ENCODE peak calls at places on chromosomes 11 and 22, in seven cellular contexts. L is A549, U is uterus, D is transverse colon, O is heart left ventricle, P is esophagus muscularis mucosa, H is GM12891. B is an unnamed sample.

GRCh38 chr22:46012881-46013281 is 35.9 kb upstream of the WNT7B start:
- DNase-seq in L (no peak), H (no peak), O (peak), D (no peak), U (no peak), P (no peak), B (peak)

GRCh38 chr11:14673824-14674432 is 30.3 kb downstream of the PDE3B start:
- DNase-seq in U (no peak), H (no peak), D (no peak), L (no peak), O (no peak), P (no peak), B (no peak)

GRCh38 chr11:44979536-44980399 is 29.1 kb upstream of the TP53I11 start:
- DNase-seq in P (no peak), L (peak), D (peak), U (no peak), H (no peak), O (peak), B (no peak)

GRCh38 chr22:39384750-39385480 is 14.7 kb upstream of the TAB1 start:
- DNase-seq in D (no peak), O (no peak), L (peak), H (no peak), P (no peak), U (no peak), B (no peak)

GRCh38 chr11:68978931-68979591 is 1.7 kb downstream of the MRGPRD start:
- DNase-seq in H (no peak), U (no peak), P (no peak), L (no peak), O (no peak), D (peak), B (no peak)

GRCh38 chr11:115477410-115477809 is 26.8 kb downstream of the CADM1 start:
- DNase-seq in U (no peak), P (no peak), H (no peak), L (no peak), D (no peak), O (no peak), B (no peak)

GRCh38 chr11:75246006-75246672 is 5.6 kb downstream of the TPBGL start:
- DNase-seq in U (peak), H (no peak), D (no peak), L (no peak), P (no peak), O (no peak), B (no peak)

GRCh38 chr11:76740772-76741171 is 42.4 kb upstream of the TSKU start:
- DNase-seq in P (no peak), O (no peak), H (no peak), L (no peak), U (no peak), D (no peak), B (no peak)

GRCh38 chr22:36606114-36606513 is 77.1 kb upstream of the EIF3D start:
- DNase-seq in L (no peak), D (no peak), H (no peak), O (peak), P (no peak), U (no peak), B (no peak)

GRCh38 chr11:1225386-1226225 is 2.7 kb downstream of the MUC5B start:
- DNase-seq in H (no peak), L (no peak), O (no peak), U (no peak), D (peak), P (no peak), B (no peak)

GRCh38 chr11:405323-405975 is 9.3 kb downstream of the SIGIRR start:
- DNase-seq in D (no peak), H (no peak), O (peak), U (peak), L (no peak), P (no peak), B (no peak)

GRCh38 chr11:57303990-57304579 is 20.7 kb downstream of the TNKS1BP1 start:
- DNase-seq in P (no peak), O (no peak), D (no peak), U (no peak), H (no peak), L (no peak), B (peak)

GRCh38 chr11:107719557-107720304 is 7.9 kb upstream of the SLN start:
- DNase-seq in H (no peak), P (no peak), D (no peak), O (no peak), L (no peak), U (no peak), B (peak)

GRCh38 chr22:23301591-23301990 is 121.3 kb downstream of the BCR start:
- DNase-seq in D (no peak), O (no peak), L (no peak), U (no peak), H (no peak), P (no peak), B (no peak)

GRCh38 chr11:69261116-69261515 is 32.8 kb upstream of the MYEOV start:
- DNase-seq in H (no peak), U (no peak), O (no peak), D (no peak), L (no peak), P (no peak), B (no peak)

GRCh38 chr11:118914178-118914918 is 11.4 kb downstream of the BCL9L start:
- DNase-seq in O (no peak), U (peak), H (no peak), P (no peak), D (peak), L (no peak), B (no peak)

GRCh38 chr11:16606784-16607674 is 131.4 kb upstream of the C11orf58 start:
- DNase-seq in H (no peak), D (peak), L (no peak), P (no peak), U (no peak), O (peak), B (peak)

GRCh38 chr22:22944268-22944985 is 56.8 kb downstream of the IGLL5 start:
- DNase-seq in L (no peak), D (peak), U (no peak), H (no peak), O (no peak), P (peak), B (no peak)

GRCh38 chr11:75474878-75475766 is 42.1 kb upstream of the KLHL35 start:
- DNase-seq in L (no peak), U (peak), H (peak), O (peak), P (no peak), D (peak), B (no peak)

GRCh38 chr22:49394116-49394785 is 433.4 kb downstream of the BRD1 start:
- DNase-seq in H (no peak), L (no peak), D (no peak), O (no peak), U (no peak), P (no peak), B (no peak)

GRCh38 chr11:19379465-19379864 is 138.7 kb upstream of the E2F8 start:
- DNase-seq in O (no peak), U (no peak), P (no peak), H (no peak), D (no peak), L (no peak), B (no peak)

DNA sequence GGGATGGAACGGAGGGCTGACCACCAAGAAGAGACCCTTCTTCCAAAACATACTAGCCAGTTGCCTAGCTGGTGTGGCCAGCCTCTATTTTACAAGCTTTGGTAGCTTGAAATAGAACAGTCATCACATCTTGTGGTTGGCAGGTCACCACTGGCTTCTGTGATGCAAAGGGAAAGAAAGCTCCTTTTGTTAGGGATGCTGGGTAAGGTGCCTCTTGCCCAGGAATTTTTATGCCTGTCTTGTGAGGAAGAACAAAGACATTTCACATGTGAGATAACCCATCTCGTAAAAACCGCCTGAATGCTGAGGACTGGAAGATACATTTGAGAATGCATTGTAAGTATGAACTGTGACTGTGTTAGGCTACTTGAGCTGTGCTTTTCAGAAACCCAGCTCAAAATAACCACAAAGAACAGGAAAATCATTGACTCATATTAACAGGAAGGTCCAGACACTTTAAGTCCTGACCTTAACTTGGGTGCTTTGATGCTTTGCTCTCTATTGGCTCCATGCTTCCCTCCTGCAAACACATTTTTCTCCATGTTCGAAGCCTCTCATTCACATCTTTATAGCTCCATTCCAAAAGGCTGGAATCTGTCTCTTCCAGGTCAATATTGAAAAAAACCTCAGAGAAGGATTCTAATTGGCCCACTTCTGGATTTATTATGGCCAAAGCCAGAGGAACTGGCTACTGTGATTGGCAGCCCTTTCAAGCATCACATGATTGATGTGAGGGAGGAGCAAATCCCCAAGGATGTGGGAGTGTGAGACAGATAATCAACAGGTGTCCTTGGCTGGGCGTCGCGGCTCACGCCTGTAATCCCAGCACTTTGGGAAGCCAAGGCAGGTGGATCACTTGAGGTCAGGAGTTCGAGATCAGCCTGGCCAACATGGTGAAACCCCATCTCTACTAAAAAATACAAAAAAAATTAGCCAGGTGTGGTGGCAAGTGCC is 53.9 kb downstream of the MICAL2 start:
- DNase-seq in U (no peak), P (no peak), H (no peak), O (peak), D (peak), L (no peak), B (no peak)
- TF ChIP-seq POLR2A in U (no peak), P (no peak), H (no peak), O (no peak), D (peak), L (no peak), B (no peak)

GRCh38 chr11:63567044-63567840 is 4.1 kb upstream of the PLAAT2 start:
- DNase-seq in U (no peak), H (no peak), O (peak), D (peak), P (peak), L (peak), B (peak)
- TF ChIP-seq POLR2A in U (no peak), H (peak), O (peak), D (no peak), P (no peak), L (no peak), B (no peak)

GRCh38 chr11:72225411-72225951 is 914 bp downstream of the INPPL1 start:
- DNase-seq in O (no peak), P (no peak), L (no peak), U (no peak), D (no peak), H (no peak), B (peak)

GRCh38 chr11:72224587-72225410 is at the start of gene INPPL1:
- DNase-seq in L (no peak), H (no peak), U (peak), P (no peak), O (peak), D (peak), B (peak)

GRCh38 chr11:72222106-72222891 is 2.3 kb upstream of the INPPL1 start:
- DNase-seq in L (no peak), D (no peak), O (no peak), P (no peak), U (no peak), H (no peak), B (no peak)

GRCh38 chr11:72222907-72223614 is 1.5 kb upstream of the INPPL1 start:
- DNase-seq in D (peak), U (peak), H (peak), P (peak), O (peak), L (peak), B (peak)

DNA sequence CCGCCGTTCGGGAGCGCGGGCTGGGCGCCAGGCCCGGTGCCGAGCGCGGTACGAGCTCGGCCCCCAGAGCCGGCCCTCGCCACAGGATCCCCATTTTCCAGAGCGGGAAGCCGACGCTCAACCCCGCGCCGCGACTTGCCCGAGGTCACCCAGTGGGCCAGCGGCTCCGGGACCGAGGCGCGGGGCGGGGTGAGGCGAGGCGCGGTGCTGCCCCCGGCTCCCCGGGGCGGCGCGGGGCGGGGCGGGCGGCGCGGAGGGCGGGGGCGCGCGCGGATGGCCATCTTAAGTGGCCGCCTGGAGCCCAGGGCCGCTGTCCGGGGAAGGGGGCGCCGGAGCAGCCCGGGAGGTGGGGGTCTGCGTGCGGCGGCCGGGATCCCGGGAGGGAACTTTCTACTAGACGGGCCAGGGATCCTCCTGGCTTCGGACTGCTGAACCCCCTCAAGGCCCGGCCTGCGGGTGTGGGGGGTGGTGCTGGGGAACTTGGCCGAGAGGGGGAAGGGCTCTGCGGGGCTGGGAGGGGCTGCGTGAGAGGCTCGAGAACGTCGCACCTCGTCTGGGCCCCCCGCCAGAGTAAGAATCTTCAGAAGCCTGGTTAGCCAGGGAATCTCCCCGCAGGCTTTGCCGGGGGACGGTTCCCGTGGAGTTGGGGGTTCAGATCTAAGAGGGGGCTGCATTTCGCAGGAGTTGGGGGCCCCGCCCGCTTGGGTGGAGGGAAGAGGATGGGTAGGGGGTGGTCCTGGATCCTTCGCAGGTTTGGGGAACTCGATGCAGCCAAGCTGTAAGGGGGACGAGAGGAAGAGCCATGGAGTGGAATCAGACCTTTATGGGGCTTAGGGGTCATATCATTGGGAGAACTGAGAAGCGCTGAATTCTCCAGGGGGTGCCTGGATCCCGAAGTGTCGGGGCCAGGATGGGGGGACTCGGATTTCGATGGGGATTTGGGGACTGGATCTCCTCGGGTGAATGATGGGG is 666 bp upstream of the INPPL1 start:
- DNase-seq in P (no peak), H (no peak), O (peak), L (no peak), D (peak), U (peak), B (peak)
- TF ChIP-seq POLR2A in P (no peak), H (no peak), O (no peak), L (peak), D (peak), U (no peak), B (peak)

GRCh38 chr11:28529540-28530410 is 421.6 kb downstream of the METTL15 start:
- DNase-seq in U (no peak), H (no peak), D (no peak), O (no peak), L (no peak), P (no peak), B (no peak)

GRCh38 chr11:28525636-28526405 is 417.6 kb downstream of the METTL15 start:
- DNase-seq in P (no peak), L (no peak), D (no peak), O (no peak), H (no peak), U (no peak), B (no peak)

GRCh38 chr11:28526406-28526751 is 418.2 kb downstream of the METTL15 start:
- DNase-seq in P (no peak), O (no peak), L (peak), U (no peak), H (no peak), D (no peak), B (no peak)

GRCh38 chr11:28528217-28528616 is 420.0 kb downstream of the METTL15 start:
- DNase-seq in P (no peak), O (no peak), D (no peak), U (no peak), H (no peak), L (no peak), B (no peak)

GRCh38 chr11:28529046-28529445 is 420.9 kb downstream of the METTL15 start:
- DNase-seq in P (no peak), H (no peak), U (no peak), O (no peak), D (no peak), L (no peak), B (no peak)
- TF ChIP-seq POLR2A in P (no peak), H (no peak), U (no peak), O (no peak), D (no peak), L (no peak), B (no peak)

DNA sequence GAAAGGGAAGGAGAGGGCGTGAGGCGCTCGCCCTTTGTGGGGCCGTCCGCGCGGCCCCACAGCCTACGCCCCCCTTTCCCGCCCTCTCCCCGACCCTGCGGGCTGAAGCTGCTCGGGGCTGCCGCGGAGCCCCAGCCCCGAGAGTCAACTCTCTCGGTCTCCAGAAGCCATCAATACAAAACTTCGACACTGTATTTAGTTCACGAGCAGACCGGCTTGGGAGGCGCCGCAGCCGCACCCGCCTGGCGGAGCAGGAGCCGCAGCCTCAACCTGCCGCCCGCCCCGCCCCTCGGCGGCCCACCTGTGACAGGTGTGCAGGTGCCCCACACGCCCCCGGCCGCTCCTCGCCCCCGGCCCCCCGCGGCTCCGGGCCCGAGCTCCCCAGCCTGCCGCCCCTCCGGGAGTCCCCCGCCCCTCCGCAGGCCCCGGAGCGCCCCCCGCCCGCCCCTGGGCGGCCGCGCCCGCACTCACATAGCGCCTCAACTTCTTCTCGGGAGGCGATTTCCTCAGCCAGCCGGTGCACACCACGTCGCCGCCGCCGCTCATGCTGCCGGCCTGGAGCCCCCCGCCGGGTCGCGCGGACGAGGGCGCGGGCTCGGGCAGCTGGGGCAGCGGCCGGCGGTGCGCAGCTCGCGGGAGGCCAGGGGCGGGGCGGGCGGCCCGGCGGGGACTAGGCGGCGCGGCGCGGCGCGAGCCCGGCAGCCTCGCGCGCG is at the start of gene GAB2:
- DNase-seq in H (no peak), U (no peak), D (peak), O (peak), L (no peak), P (no peak), B (no peak)
- TF ChIP-seq POLR2A in H (no peak), U (no peak), D (no peak), O (no peak), L (no peak), P (peak), B (no peak)

GRCh38 chr11:64086263-64086938 is 50.7 kb downstream of the FLRT1 start:
- DNase-seq in O (peak), D (peak), H (no peak), P (no peak), U (peak), L (no peak), B (peak)
- TF ChIP-seq POLR2A in O (no peak), D (no peak), H (no peak), P (no peak), U (no peak), L (no peak), B (no peak)

GRCh38 chr11:10899542-10899830 is 41.6 kb upstream of the ZBED5 start:
- DNase-seq in O (peak), L (no peak), P (no peak), U (peak), H (no peak), D (peak), B (peak)
- TF ChIP-seq POLR2A in O (no peak), L (no peak), P (no peak), U (no peak), H (no peak), D (no peak), B (no peak)